ENCODE peak calls at places on chromosomes 5 and 9, in eight cellular contexts. M is naive thymus-derived CD4-positive, alpha-beta T cell; H is heart left ventricle; I is lung; Y is psoas muscle; N is mammary epithelial cell; L is cardiac muscle cell; E is HepG2. B is an unnamed sample. For H3K27me3 and H3K36me3, the result is how much of the 10 kb centered on the place peaks cover.

GRCh38 chr5:149818116-149818515 is 88.0 kb downstream of the PPARGC1B start:
- DNase-seq in E (no peak), H (no peak), M (no peak), I (no peak), L (no peak), N (no peak), Y (no peak), B (no peak)

GRCh38 chr5:113123563-113123962 is 147.0 kb downstream of the DCP2 start:
- DNase-seq in L (peak), E (peak), Y (no peak), M (no peak), I (no peak), H (no peak), N (no peak), B (peak)

GRCh38 chr5:64744914-64745313 is 23.6 kb downstream of the SREK1IP1 start:
- DNase-seq in N (no peak), I (no peak), Y (no peak), H (no peak), E (no peak), M (no peak), L (no peak), B (peak)

GRCh38 chr9:96554326-96554725 is 65.3 kb downstream of the CDC14B start:
- DNase-seq in H (no peak), Y (no peak), E (no peak), N (no peak), L (no peak), M (no peak), I (no peak), B (no peak)

GRCh38 chr5:158084292-158084691 is 225.3 kb upstream of the CLINT1 start:
- DNase-seq in L (no peak), Y (no peak), N (peak), E (no peak), I (no peak), H (no peak), M (no peak), B (no peak)

GRCh38 chr5:64612349-64612961 is 77.8 kb upstream of the SHISAL2B start:
- DNase-seq in L (peak), N (peak), M (no peak), H (peak), Y (no peak), E (peak), I (no peak), B (peak)

GRCh38 chr9:120593250-120593954 is 13.4 kb upstream of the CDK5RAP2 start:
- DNase-seq in L (no peak), N (no peak), M (no peak), I (no peak), E (no peak), H (no peak), Y (no peak), B (no peak)

GRCh38 chr5:126871441-126871840 is 94.5 kb downstream of the LMNB1 start:
- DNase-seq in E (no peak), M (no peak), Y (no peak), N (peak), I (no peak), H (no peak), L (no peak), B (no peak)

GRCh38 chr5:135140805-135141204 is 106.8 kb upstream of the PITX1 start:
- DNase-seq in I (no peak), N (peak), L (no peak), Y (peak), M (no peak), E (no peak), H (peak), B (no peak)

GRCh38 chr5:107391787-107392186 is 278.9 kb downstream of the EFNA5 start:
- DNase-seq in E (no peak), L (no peak), M (no peak), N (no peak), Y (no peak), H (no peak), I (no peak), B (no peak)

GRCh38 chr5:98749046-98749445 is 24.4 kb upstream of the RGMB start:
- DNase-seq in I (no peak), N (no peak), M (no peak), L (no peak), Y (no peak), H (no peak), E (no peak), B (no peak)

GRCh38 chr9:100083448-100084144 is 15.2 kb downstream of the ERP44 start:
- DNase-seq in N (no peak), L (no peak), I (no peak), Y (no peak), H (no peak), M (no peak), E (no peak), B (no peak)

GRCh38 chr9:115115924-115116323 is 2.0 kb downstream of the TNC start:
- DNase-seq in H (no peak), L (no peak), Y (no peak), E (no peak), M (no peak), N (peak), I (no peak), B (no peak)

GRCh38 chr5:74441616-74442015 is 198.9 kb downstream of the ENC1 start:
- DNase-seq in I (no peak), H (no peak), Y (no peak), E (no peak), N (no peak), L (no peak), M (no peak), B (no peak)

GRCh38 chr5:120706877-120707276 is 242.8 kb downstream of the PRR16 start:
- DNase-seq in E (no peak), I (no peak), N (no peak), M (no peak), Y (no peak), H (no peak), L (no peak), B (no peak)

GRCh38 chr5:40502736-40503135 is 177.0 kb upstream of the PTGER4 start:
- DNase-seq in N (no peak), L (no peak), E (no peak), I (no peak), H (no peak), M (no peak), Y (no peak), B (no peak)

GRCh38 chr9:110049699-110050450 is 158.1 kb downstream of the C9orf152 start:
- DNase-seq in E (no peak), H (peak), L (peak), M (no peak), I (no peak), N (peak), Y (peak), B (peak)

GRCh38 chr9:121305269-121305994 is 37.5 kb downstream of the GSN start:
- DNase-seq in Y (peak), I (no peak), L (no peak), M (no peak), H (peak), E (no peak), N (no peak), B (no peak)

GRCh38 chr9:127523312-127523851 is 72.1 kb downstream of the LRSAM1 start:
- DNase-seq in N (no peak), I (no peak), M (no peak), E (no peak), H (no peak), L (no peak), Y (no peak), B (peak)

GRCh38 chr5:74355456-74355855 is 285.1 kb downstream of the ENC1 start:
- DNase-seq in M (no peak), L (no peak), N (no peak), Y (no peak), E (no peak), H (no peak), I (no peak), B (no peak)

GRCh38 chr5:66661149-66661548 is 65.0 kb downstream of the MAST4 start:
- DNase-seq in L (no peak), Y (peak), H (peak), M (no peak), I (no peak), N (no peak), E (no peak), B (no peak)

GRCh38 chr5:77545285-77545684 is 53.2 kb upstream of the WDR41 start:
- DNase-seq in H (no peak), N (no peak), I (no peak), L (no peak), E (no peak), M (no peak), Y (no peak), B (no peak)

GRCh38 chr5:169956756-169957155 is 23.5 kb downstream of the INSYN2B start:
- DNase-seq in E (peak), M (no peak), L (no peak), Y (no peak), N (peak), H (no peak), I (no peak), B (no peak)

GRCh38 chr5:129591508-129592160 is 131.5 kb downstream of the ADAMTS19 start:
- DNase-seq in Y (no peak), N (peak), L (no peak), M (no peak), H (no peak), I (no peak), E (no peak), B (no peak)

GRCh38 chr9:113992276-113992951 is 85.7 kb downstream of the AMBP start:
- DNase-seq in N (no peak), H (peak), E (no peak), M (no peak), I (no peak), Y (peak), L (no peak), B (peak)

GRCh38 chr9:88932766-88933165 is 58.5 kb upstream of the S1PR3 start:
- DNase-seq in E (no peak), M (no peak), L (no peak), Y (no peak), H (no peak), I (no peak), N (peak), B (peak)

GRCh38 chr5:92050970-92051369 is 667.9 kb upstream of the ARRDC3 start:
- DNase-seq in Y (no peak), M (no peak), E (no peak), L (no peak), N (no peak), I (no peak), H (no peak), B (peak)

GRCh38 chr9:134944351-134944802 is 26.7 kb upstream of the FCN1 start:
- DNase-seq in I (no peak), H (peak), L (peak), M (no peak), E (no peak), Y (peak), N (no peak), B (peak)

GRCh38 chr5:133354323-133355161 is 257.8 kb downstream of the FSTL4 start:
- DNase-seq in M (no peak), N (no peak), L (no peak), Y (no peak), H (no peak), E (no peak), I (no peak), B (no peak)

GRCh38 chr5:141637693-141638419 is 1.1 kb downstream of the RELL2 start:
- DNase-seq in E (peak), I (peak), H (peak), N (no peak), M (peak), L (peak), Y (peak), B (peak)

GRCh38 chr9:4301971-4302427 is 2.1 kb upstream of the GLIS3 start:
- DNase-seq in L (no peak), H (peak), N (peak), Y (peak), E (no peak), I (peak), M (no peak), B (no peak)

GRCh38 chr9:72363908-72364678 is 915 bp downstream of the ZFAND5 start:
- DNase-seq in Y (peak), H (peak), E (peak), N (peak), M (peak), L (peak), I (peak), B (peak)

GRCh38 chr5:178307266-178308045 is 74.9 kb upstream of the PHYKPL start:
- DNase-seq in E (no peak), L (no peak), N (no peak), I (no peak), H (no peak), M (no peak), Y (peak), B (no peak)

GRCh38 chr5:35089688-35090314 is 42.1 kb upstream of the AGXT2 start:
- DNase-seq in I (peak), Y (no peak), N (peak), H (peak), L (peak), E (peak), M (peak), B (peak)

GRCh38 chr9:16335788-16336580 is 534.5 kb downstream of the BNC2 start:
- DNase-seq in Y (peak), H (peak), E (no peak), L (no peak), M (no peak), I (peak), N (peak), B (no peak)

GRCh38 chr5:150789431-150789830 is 10.9 kb downstream of the SMIM3 start:
- DNase-seq in I (no peak), H (no peak), E (no peak), Y (no peak), L (no peak), M (no peak), N (no peak), B (no peak)

GRCh38 chr5:176590035-176590729 is 19.8 kb downstream of the GPRIN1 start:
- DNase-seq in Y (no peak), N (no peak), H (no peak), M (no peak), L (no peak), E (no peak), I (no peak), B (peak)

GRCh38 chr9:37248651-37249163 is 128.3 kb downstream of the ZCCHC7 start:
- DNase-seq in E (no peak), N (no peak), H (no peak), M (no peak), L (no peak), Y (no peak), I (no peak), B (no peak)

GRCh38 chr5:57937025-57937424 is 454.4 kb upstream of the ACTBL2 start:
- DNase-seq in L (no peak), E (no peak), M (no peak), N (no peak), Y (no peak), H (no peak), I (no peak), B (no peak)

GRCh38 chr5:173324115-173325001 is 3.9 kb downstream of the STC2 start:
- DNase-seq in Y (peak), N (no peak), I (peak), M (no peak), H (peak), L (no peak), E (no peak), B (peak)
- H3K4me3 ChIP-seq in Y (peak), N (no peak), I (no peak), M (no peak), H (peak), L (no peak), E (peak), B (no peak)

GRCh38 chr5:32157078-32157477 is 17.0 kb downstream of the GOLPH3 start:
- DNase-seq in Y (no peak), E (no peak), I (no peak), M (no peak), L (no peak), H (no peak), N (no peak), B (no peak)

GRCh38 chr5:32159328-32160072 is 14.6 kb downstream of the GOLPH3 start:
- DNase-seq in E (no peak), Y (no peak), L (no peak), H (no peak), N (no peak), I (no peak), M (no peak), B (no peak)

GRCh38 chr5:32158679-32158975 is 15.5 kb downstream of the GOLPH3 start:
- DNase-seq in I (no peak), N (no peak), Y (no peak), M (no peak), L (no peak), E (no peak), H (no peak), B (no peak)

GRCh38 chr5:32163053-32163452 is 11.1 kb downstream of the GOLPH3 start:
- DNase-seq in M (no peak), Y (no peak), I (no peak), L (no peak), N (no peak), H (no peak), E (no peak), B (no peak)

GRCh38 chr5:32160228-32160627 is 13.9 kb downstream of the GOLPH3 start:
- DNase-seq in L (no peak), M (no peak), E (no peak), N (no peak), Y (no peak), H (no peak), I (no peak), B (no peak)
- H3K27me3 ChIP-seq in L (under half), M (under half), E (under half), N (under half), Y (under half), H (under half), I (under half), B (under half)

DNA sequence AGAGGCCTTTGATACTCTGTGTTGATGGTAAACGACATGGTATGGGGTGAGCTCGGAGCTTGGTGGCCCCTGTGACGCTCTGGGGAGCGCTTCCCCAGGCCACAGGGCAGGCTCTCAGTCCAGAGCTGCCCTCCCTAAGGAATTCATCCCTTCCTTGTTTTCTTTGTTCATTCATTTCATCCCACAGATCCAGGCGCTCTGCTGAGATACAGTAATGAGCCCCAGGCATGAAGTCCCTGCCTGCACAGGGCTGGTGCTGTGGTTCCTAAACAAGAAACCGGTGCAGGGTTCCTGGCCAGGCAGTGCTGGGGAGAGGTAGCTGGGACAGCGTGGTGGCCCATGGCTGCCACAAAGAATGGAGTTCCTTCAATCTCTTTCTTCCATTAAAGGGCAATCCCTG is 14.4 kb downstream of the NEK6 start:
- DNase-seq in Y (no peak), N (no peak), L (no peak), E (no peak), H (no peak), I (no peak), M (no peak), B (no peak)
- H3K36me3 ChIP-seq in Y (under half), N (under half), L (under half), E (half or more), H (under half), I (under half), M (under half), B (under half)

GRCh38 chr9:105243015-105243686 is 1.3 kb upstream of the SLC44A1 start:
- DNase-seq in Y (no peak), E (no peak), I (no peak), M (no peak), H (no peak), N (peak), L (no peak), B (no peak)
- H3K4me3 ChIP-seq in Y (no peak), E (no peak), I (no peak), M (no peak), H (no peak), N (no peak), L (no peak), B (no peak)

GRCh38 chr5:1012316-1012841 is 3.8 kb downstream of the NKD2 start:
- DNase-seq in Y (peak), I (no peak), M (no peak), N (no peak), H (peak), L (no peak), E (no peak), B (no peak)
- H3K27me3 ChIP-seq in Y (under half), I (under half), M (under half), N (under half), H (under half), L (under half), E (under half), B (under half)

GRCh38 chr9:107312651-107313050 is 29.6 kb downstream of the RAD23B start:
- DNase-seq in I (no peak), L (peak), E (no peak), Y (no peak), N (no peak), M (no peak), H (peak), B (peak)
- H3K36me3 ChIP-seq in I (under half), L (under half), E (half or more), Y (half or more), N (under half), M (under half), H (half or more), B (under half)

GRCh38 chr9:107340920-107341632 is 58.0 kb downstream of the RAD23B start:
- DNase-seq in N (peak), E (peak), H (peak), M (peak), Y (peak), L (peak), I (peak), B (peak)
- H3K4me3 ChIP-seq in N (no peak), E (no peak), H (no peak), M (no peak), Y (no peak), L (no peak), I (no peak), B (no peak)

GRCh38 chr9:34499101-34499500 is 23.7 kb downstream of the ENHO start:
- DNase-seq in H (no peak), N (peak), E (no peak), Y (no peak), I (no peak), L (no peak), M (no peak), B (no peak)
- H3K27me3 ChIP-seq in H (under half), N (under half), E (under half), Y (under half), I (under half), L (under half), M (under half), B (under half)

DNA sequence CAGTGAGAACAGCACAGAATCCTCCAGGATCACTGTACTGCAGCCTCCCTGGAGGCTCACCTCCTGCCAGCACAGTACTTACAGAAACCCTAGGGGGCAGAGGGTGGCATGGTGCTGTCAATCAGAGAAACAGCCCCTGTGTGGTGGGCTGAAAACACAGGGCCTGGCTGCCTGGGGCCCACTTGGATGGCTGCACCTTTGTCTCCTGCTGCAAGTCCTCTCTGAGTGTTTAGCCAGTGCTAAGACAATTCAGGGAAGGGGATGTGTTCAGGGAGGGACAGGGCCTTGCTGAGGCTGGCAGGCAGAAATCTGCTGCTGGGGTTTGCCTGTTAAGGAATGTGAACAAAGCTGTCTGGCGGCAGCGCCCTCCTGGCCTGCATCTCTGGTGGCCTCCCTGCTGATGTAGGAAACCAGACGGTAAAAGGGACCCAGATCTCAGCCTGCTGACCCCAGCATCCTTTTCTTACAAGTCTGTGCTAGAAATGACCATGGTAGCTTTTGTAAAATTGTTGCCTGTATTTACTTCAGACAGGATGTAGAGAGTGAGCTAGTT is 39.5 kb downstream of the PRRC2B start:
- DNase-seq in I (no peak), E (no peak), L (no peak), M (no peak), Y (no peak), N (no peak), H (no peak), B (no peak)
- H3K36me3 ChIP-seq in I (under half), E (half or more), L (half or more), M (under half), Y (half or more), N (under half), H (half or more), B (under half)

DNA sequence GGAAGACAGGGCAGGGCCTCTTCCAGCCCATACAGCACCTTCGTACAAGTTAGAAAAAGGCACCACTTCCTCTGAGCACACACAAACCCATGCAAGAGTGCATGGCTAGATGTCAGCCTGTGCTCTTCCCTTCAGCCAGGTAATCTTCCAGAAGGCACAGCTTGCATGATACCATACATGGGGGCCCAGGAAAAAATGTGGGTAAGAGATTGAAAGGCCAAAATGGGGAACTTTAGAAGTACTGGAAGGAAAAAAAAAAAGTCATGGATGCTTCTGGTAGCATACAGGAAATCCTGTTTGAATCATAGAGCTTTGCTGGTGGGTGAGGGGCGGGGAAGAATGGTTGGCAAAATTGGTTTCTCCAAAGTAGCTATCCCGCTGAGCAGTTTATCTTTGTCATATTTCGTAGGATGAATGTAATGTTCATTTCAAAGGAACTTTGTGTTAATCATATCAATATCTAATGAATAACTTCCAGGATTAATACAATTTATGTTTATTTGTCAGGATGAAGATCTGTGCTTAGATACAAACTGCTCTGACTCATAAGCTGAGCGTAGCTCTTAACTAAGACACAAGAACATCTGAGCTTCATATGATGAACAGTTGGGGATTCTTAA is 78.2 kb upstream of the MAP3K1 start:
- DNase-seq in Y (no peak), N (no peak), E (no peak), H (peak), I (no peak), M (no peak), L (no peak), B (no peak)
- H3K4me3 ChIP-seq in Y (no peak), N (no peak), E (no peak), H (no peak), I (no peak), M (peak), L (no peak), B (no peak)